ENCODE peak calls at places on chromosomes 16 and 17, in nine cellular contexts. P is HAP-1, Q is stomach, E is hypothalamus, W is HT-29, V is iris pigment epithelial cell, G is NCI-H1694 treated with DMSO at 0.1 percent for 48 hours, I is Caco-2, C is ELF-1. Y is an unnamed sample.

GRCh38 chr16:12313902-12314621 is 337.5 kb downstream of the SNX29 start:
- DNase-seq in Q (no peak), G (no peak), C (no peak), E (no peak), W (no peak), I (no peak), P (no peak), V (no peak), Y (no peak)

GRCh38 chr16:28524544-28525179 is 14.1 kb downstream of the NUPR1 start:
- DNase-seq in I (peak; percentile 30), C (no peak), E (no peak), Q (no peak), P (peak; percentile 30), W (no peak), V (no peak), G (no peak), Y (no peak)

GRCh38 chr16:11783319-11784047 is 13.6 kb downstream of the ZC3H7A start:
- DNase-seq in W (no peak), V (peak; percentile 77), E (no peak), I (no peak), P (no peak), Q (no peak), C (no peak), G (no peak), Y (no peak)

GRCh38 chr17:76296186-76296585 is 11.9 kb downstream of the QRICH2 start:
- DNase-seq in I (no peak), V (no peak), Q (no peak), P (no peak), W (no peak), E (no peak), G (no peak), C (no peak), Y (peak; percentile 1)

GRCh38 chr17:7632492-7632894 is 2.6 kb downstream of the SHBG start:
- DNase-seq in P (peak; percentile 59), C (peak; percentile 77), E (no peak), I (peak; percentile 36), V (peak; percentile 50), G (peak; percentile 30), Q (peak; percentile 31), W (peak; percentile 25), Y (no peak)

GRCh38 chr16:88924834-88925539 is 52.0 kb downstream of the CBFA2T3 start:
- DNase-seq in C (peak; percentile 84), E (no peak), W (no peak), Q (no peak), G (peak; percentile 95), I (peak; percentile 67), V (peak; percentile 71), P (peak; percentile 63), Y (no peak)

GRCh38 chr16:10957771-10958486 is 13.6 kb downstream of the CLEC16A start:
- DNase-seq in E (no peak), P (no peak), I (no peak), V (peak; percentile 73), G (no peak), C (no peak), W (no peak), Q (no peak), Y (no peak)

GRCh38 chr16:9125658-9126492 is 34.4 kb downstream of the HAPSTR1 start:
- DNase-seq in P (no peak), E (no peak), G (no peak), V (no peak), W (no peak), I (no peak), Q (no peak), C (no peak), Y (no peak)

Y was measured in kidney.